ENCODE peak calls at places on chromosomes 5 and 9, in four cellular contexts. One of them, this sample, is unnamed.
A peak's percentile ranks its signal among the peaks of the same experiment; 100 is the strongest.

GRCh38 chr5:157365732-157366131 is 94.3 kb upstream of the NIPAL4 start:
- DNase-seq in activated T-helper 9 cell treated with anti-CD3 and anti-CD28 coated beads, Interleukin-2, amount 50 U/mL, for 16 hours: no peak
- DNase-seq in stimulated activated CD8-positive, alpha-beta memory T cell treated with anti-CD3 and anti-CD28 coated beads, Interleukin-7, amount 100 ng/mL, for 4 hours: no peak
- DNase-seq in cardiac septum: no peak
- DNase-seq in this sample: no peak

GRCh38 chr5:166979576-166979975 is 1311.9 kb upstream of the WWC1 start:
- DNase-seq in activated T-helper 9 cell treated with anti-CD3 and anti-CD28 coated beads, Interleukin-2, amount 50 U/mL, for 16 hours: no peak
- DNase-seq in stimulated activated CD8-positive, alpha-beta memory T cell treated with anti-CD3 and anti-CD28 coated beads, Interleukin-7, amount 100 ng/mL, for 4 hours: no peak
- DNase-seq in cardiac septum: no peak
- DNase-seq in this sample: no peak

GRCh38 chr5:15951126-15951525 is 228.5 kb downstream of the MARCHF11 start:
- DNase-seq in activated T-helper 9 cell treated with anti-CD3 and anti-CD28 coated beads, Interleukin-2, amount 50 U/mL, for 16 hours: no peak
- DNase-seq in stimulated activated CD8-positive, alpha-beta memory T cell treated with anti-CD3 and anti-CD28 coated beads, Interleukin-7, amount 100 ng/mL, for 4 hours: no peak
- DNase-seq in cardiac septum: no peak
- DNase-seq in this sample: no peak

GRCh38 chr5:72138943-72139467 is 31.7 kb downstream of the MAP1B start:
- DNase-seq in activated T-helper 9 cell treated with anti-CD3 and anti-CD28 coated beads, Interleukin-2, amount 50 U/mL, for 16 hours: no peak
- DNase-seq in stimulated activated CD8-positive, alpha-beta memory T cell treated with anti-CD3 and anti-CD28 coated beads, Interleukin-7, amount 100 ng/mL, for 4 hours: no peak
- DNase-seq in cardiac septum: no peak
- DNase-seq in this sample: no peak

GRCh38 chr5:143376195-143376772 is 27.2 kb downstream of the NR3C1 start:
- DNase-seq in activated T-helper 9 cell treated with anti-CD3 and anti-CD28 coated beads, Interleukin-2, amount 50 U/mL, for 16 hours: no peak
- DNase-seq in stimulated activated CD8-positive, alpha-beta memory T cell treated with anti-CD3 and anti-CD28 coated beads, Interleukin-7, amount 100 ng/mL, for 4 hours: no peak
- DNase-seq in cardiac septum: no peak
- DNase-seq in this sample: no peak

GRCh38 chr9:33818167-33818831 is 1.3 kb downstream of the UBE2R2 start:
- DNase-seq in activated T-helper 9 cell treated with anti-CD3 and anti-CD28 coated beads, Interleukin-2, amount 50 U/mL, for 16 hours: no peak
- DNase-seq in stimulated activated CD8-positive, alpha-beta memory T cell treated with anti-CD3 and anti-CD28 coated beads, Interleukin-7, amount 100 ng/mL, for 4 hours: no peak
- DNase-seq in cardiac septum: peak; percentile 85
- DNase-seq in this sample: peak; percentile 85

GRCh38 chr5:58923355-58923754 is 340.5 kb downstream of the RAB3C start:
- DNase-seq in activated T-helper 9 cell treated with anti-CD3 and anti-CD28 coated beads, Interleukin-2, amount 50 U/mL, for 16 hours: no peak
- DNase-seq in stimulated activated CD8-positive, alpha-beta memory T cell treated with anti-CD3 and anti-CD28 coated beads, Interleukin-7, amount 100 ng/mL, for 4 hours: no peak
- DNase-seq in cardiac septum: no peak
- DNase-seq in this sample: no peak

GRCh38 chr5:1792842-1793266 is 6.8 kb downstream of the MRPL36 start:
- DNase-seq in activated T-helper 9 cell treated with anti-CD3 and anti-CD28 coated beads, Interleukin-2, amount 50 U/mL, for 16 hours: peak; percentile 60
- DNase-seq in stimulated activated CD8-positive, alpha-beta memory T cell treated with anti-CD3 and anti-CD28 coated beads, Interleukin-7, amount 100 ng/mL, for 4 hours: peak; percentile 58
- DNase-seq in cardiac septum: no peak
- DNase-seq in this sample: peak; percentile 51

GRCh38 chr9:105144076-105144475 is 100.4 kb upstream of the SLC44A1 start:
- DNase-seq in activated T-helper 9 cell treated with anti-CD3 and anti-CD28 coated beads, Interleukin-2, amount 50 U/mL, for 16 hours: no peak
- DNase-seq in stimulated activated CD8-positive, alpha-beta memory T cell treated with anti-CD3 and anti-CD28 coated beads, Interleukin-7, amount 100 ng/mL, for 4 hours: no peak
- DNase-seq in cardiac septum: no peak
- DNase-seq in this sample: no peak

GRCh38 chr9:136582977-136583735 is 37.3 kb upstream of the NOTCH1 start:
- DNase-seq in activated T-helper 9 cell treated with anti-CD3 and anti-CD28 coated beads, Interleukin-2, amount 50 U/mL, for 16 hours: no peak
- DNase-seq in stimulated activated CD8-positive, alpha-beta memory T cell treated with anti-CD3 and anti-CD28 coated beads, Interleukin-7, amount 100 ng/mL, for 4 hours: no peak
- DNase-seq in cardiac septum: no peak
- DNase-seq in this sample: no peak

GRCh38 chr5:470961-471749 is 28.2 kb downstream of the EXOC3 start:
- DNase-seq in activated T-helper 9 cell treated with anti-CD3 and anti-CD28 coated beads, Interleukin-2, amount 50 U/mL, for 16 hours: no peak
- DNase-seq in stimulated activated CD8-positive, alpha-beta memory T cell treated with anti-CD3 and anti-CD28 coated beads, Interleukin-7, amount 100 ng/mL, for 4 hours: no peak
- DNase-seq in cardiac septum: peak; percentile 62
- DNase-seq in this sample: peak; percentile 83

GRCh38 chr5:91595436-91595835 is 212.3 kb upstream of the ARRDC3 start:
- DNase-seq in activated T-helper 9 cell treated with anti-CD3 and anti-CD28 coated beads, Interleukin-2, amount 50 U/mL, for 16 hours: no peak
- DNase-seq in stimulated activated CD8-positive, alpha-beta memory T cell treated with anti-CD3 and anti-CD28 coated beads, Interleukin-7, amount 100 ng/mL, for 4 hours: no peak
- DNase-seq in cardiac septum: no peak
- DNase-seq in this sample: no peak

This sample was measured in mesenteric fat pad.